ENCODE peak calls at places on chromosomes 5 and 9, in ten cellular contexts. M is stimulated activated CD4-positive, alpha-beta T cell treated with anti-CD3 and anti-CD28 coated beads, Interleukin-2, amount 100 ng/mL, for 48 hours; Q is retinal pigment epithelial cell; K is A172; G is T-helper 2 cell; H is CD4-positive, alpha-beta T cell; V is hypothalamus; Y is HCT116; A is HFFc6; D is HEK293T. U is an unnamed sample.

GRCh38 chr5:154813736-154814135 is 36.7 kb downstream of the FAXDC2 start:
- DNase-seq in M (no peak), Q (no peak), K (no peak), G (peak; percentile 55), H (peak; percentile 47), V (no peak), Y (no peak), A (no peak), D (no peak), U (no peak)

GRCh38 chr9:21558079-21558478 is 76.0 kb upstream of the IFNE start:
- DNase-seq in M (no peak), Q (no peak), K (no peak), G (no peak), H (no peak), V (no peak), Y (no peak), A (no peak), D (no peak), U (no peak)

GRCh38 chr5:123514615-123515355 is 2.8 kb downstream of the CSNK1G3 start:
- DNase-seq in M (no peak), Q (no peak), K (no peak), G (no peak), H (no peak), V (no peak), Y (no peak), A (no peak), D (no peak), U (no peak)

GRCh38 chr9:104769655-104770054 is 5.7 kb downstream of the NIPSNAP3B start:
- DNase-seq in M (no peak), Q (no peak), K (no peak), G (no peak), H (no peak), V (no peak), Y (no peak), A (no peak), D (no peak), U (no peak)

GRCh38 chr9:93043122-93043521 is 15.4 kb upstream of the SUSD3 start:
- DNase-seq in M (no peak), Q (no peak), K (no peak), G (no peak), H (no peak), V (no peak), Y (no peak), A (no peak), D (no peak), U (no peak)

GRCh38 chr5:32541241-32541640 is 44.1 kb upstream of the SUB1 start:
- DNase-seq in M (no peak), Q (no peak), K (no peak), G (no peak), H (no peak), V (no peak), Y (no peak), A (peak; percentile 40), D (no peak), U (no peak)

GRCh38 chr5:10689391-10690081 is 71.5 kb downstream of the DAP start:
- DNase-seq in M (peak; percentile 29), Q (no peak), K (peak; percentile 85), G (peak; percentile 51), H (no peak), V (no peak), Y (no peak), A (peak; percentile 75), D (peak; percentile 31), U (peak; percentile 54)

GRCh38 chr9:76530458-76531100 is 71.6 kb downstream of the GCNT1 start:
- DNase-seq in M (no peak), Q (no peak), K (no peak), G (peak; percentile 34), H (no peak), V (no peak), Y (no peak), A (peak; percentile 15), D (no peak), U (no peak)

GRCh38 chr5:176570044-176570443 is 20.9 kb downstream of the CDHR2 start:
- DNase-seq in M (no peak), Q (no peak), K (no peak), G (no peak), H (no peak), V (no peak), Y (no peak), A (no peak), D (no peak), U (no peak)

GRCh38 chr5:174083041-174083827 is 37.7 kb downstream of the NSG2 start:
- DNase-seq in M (no peak), Q (no peak), K (no peak), G (no peak), H (no peak), V (no peak), Y (no peak), A (no peak), D (no peak), U (no peak)

GRCh38 chr9:92247981-92248380 is 45.5 kb downstream of the IARS1 start:
- DNase-seq in M (no peak), Q (no peak), K (no peak), G (no peak), H (no peak), V (no peak), Y (no peak), A (no peak), D (no peak), U (no peak)

GRCh38 chr5:13866792-13867191 is 77.7 kb downstream of the DNAH5 start:
- DNase-seq in M (peak; percentile 9), Q (peak; percentile 4), K (peak; percentile 39), G (peak; percentile 18), H (no peak), V (peak; percentile 9), Y (no peak), A (peak; percentile 8), D (peak; percentile 28), U (peak; percentile 58)

GRCh38 chr5:31291323-31291854 is 97.9 kb downstream of the CDH6 start:
- DNase-seq in M (no peak), Q (no peak), K (peak; percentile 34), G (no peak), H (no peak), V (no peak), Y (no peak), A (no peak), D (peak; percentile 14), U (no peak)

GRCh38 chr5:4989121-4989520 is 151.0 kb upstream of the ADAMTS16 start:
- DNase-seq in M (no peak), Q (no peak), K (no peak), G (no peak), H (no peak), V (no peak), Y (no peak), A (no peak), D (no peak), U (no peak)

GRCh38 chr9:98951967-98952366 is 8.3 kb downstream of the COL15A1 start:
- DNase-seq in M (no peak), Q (no peak), K (no peak), G (no peak), H (no peak), V (no peak), Y (no peak), A (no peak), D (no peak), U (no peak)

GRCh38 chr9:86396412-86396811 is 42.2 kb upstream of the TUT7 start:
- DNase-seq in M (no peak), Q (no peak), K (no peak), G (no peak), H (no peak), V (no peak), Y (no peak), A (no peak), D (no peak), U (no peak)

GRCh38 chr5:82019342-82020138 is 47.7 kb downstream of the ATG10 start:
- DNase-seq in M (no peak), Q (no peak), K (no peak), G (no peak), H (no peak), V (peak; percentile 31), Y (no peak), A (no peak), D (no peak), U (no peak)

GRCh38 chr9:117080996-117081395 is 333.9 kb downstream of the ASTN2 start:
- DNase-seq in M (no peak), Q (no peak), K (no peak), G (no peak), H (no peak), V (no peak), Y (no peak), A (no peak), D (no peak), U (no peak)

U was measured in NCI-H460.